ENCODE peak calls at places on chromosome 17, in six cellular contexts. L is HCT116, P is prostate gland, X is sigmoid colon, S is stomach, I is H1. T is an unnamed sample.

GRCh38 chr17:28760987-28761562 is 17.3 kb downstream of the TRAF4 start:
- DNase-seq in P (peak; percentile 86), X (peak; percentile 78), L (no peak), I (peak; percentile 83), S (peak; percentile 87), T (no peak)

GRCh38 chr17:82985973-82986372 is 93.4 kb upstream of the METRNL start:
- DNase-seq in L (no peak), I (no peak), S (peak; percentile 38), P (no peak), X (no peak), T (no peak)

GRCh38 chr17:5769936-5770335 is 185.6 kb upstream of the NLRP1 start:
- DNase-seq in X (no peak), P (no peak), L (no peak), I (no peak), S (no peak), T (no peak)

GRCh38 chr17:8894673-8895578 is 27.5 kb upstream of the PIK3R6 start:
- DNase-seq in X (no peak), L (peak; percentile 39), I (peak; percentile 74), P (peak; percentile 46), S (peak; percentile 70), T (peak; percentile 53)

GRCh38 chr17:8997994-8998628 is 23.2 kb upstream of the NTN1 start:
- DNase-seq in X (no peak), I (peak; percentile 85), P (no peak), S (peak; percentile 70), L (peak; percentile 51), T (peak; percentile 56)

GRCh38 chr17:32673964-32674363 is 187.2 kb downstream of the CDK5R1 start:
- DNase-seq in I (no peak), L (no peak), P (no peak), S (no peak), X (no peak), T (no peak)

GRCh38 chr17:41680426-41681040 is 8.2 kb upstream of the EIF1 start:
- DNase-seq in S (no peak), I (no peak), P (no peak), X (no peak), L (no peak), T (no peak)

GRCh38 chr17:82881900-82882714 is 42.3 kb upstream of the ZNF750 start:
- DNase-seq in P (no peak), I (no peak), X (peak; percentile 89), L (no peak), S (peak; percentile 63), T (no peak)

GRCh38 chr17:79201536-79202227 is 127.1 kb downstream of the ENGASE start:
- DNase-seq in L (no peak), S (no peak), I (no peak), P (no peak), X (no peak), T (no peak)

GRCh38 chr17:81359218-81359617 is 36.0 kb upstream of the BAHCC1 start:
- DNase-seq in P (no peak), L (no peak), X (no peak), S (no peak), I (no peak), T (no peak)

GRCh38 chr17:27199948-27200347 is 94.0 kb upstream of the WSB1 start:
- DNase-seq in I (no peak), S (no peak), X (no peak), L (no peak), P (no peak), T (no peak)

GRCh38 chr17:21304091-21304490 is 19.6 kb downstream of the MAP2K3 start:
- DNase-seq in L (no peak), S (no peak), P (no peak), X (peak; percentile 74), I (no peak), T (no peak)

GRCh38 chr17:37742762-37743611 is 1.9 kb downstream of the HNF1B start:
- DNase-seq in L (no peak), I (peak; percentile 68), X (no peak), S (peak; percentile 54), P (peak; percentile 38), T (no peak)

GRCh38 chr17:69451416-69452394 is 37.2 kb downstream of the MAP2K6 start:
- DNase-seq in L (no peak), P (no peak), X (no peak), I (no peak), S (no peak), T (peak; percentile 17)

GRCh38 chr17:8713315-8713714 is 31.3 kb downstream of the CCDC42 start:
- DNase-seq in X (no peak), I (no peak), P (no peak), S (no peak), L (no peak), T (no peak)

GRCh38 chr17:50045154-50045553 is 10.8 kb upstream of the ITGA3 start:
- DNase-seq in I (no peak), P (no peak), L (no peak), X (no peak), S (no peak), T (no peak)

GRCh38 chr17:2453325-2453724 is 52.5 kb upstream of the MNT start:
- DNase-seq in S (no peak), X (no peak), L (no peak), I (no peak), P (no peak), T (no peak)

GRCh38 chr17:38727661-38728220 is 2.4 kb upstream of the CISD3 start:
- DNase-seq in P (no peak), I (no peak), L (no peak), X (no peak), S (no peak), T (no peak)

GRCh38 chr17:75514299-75515228 is 773 bp downstream of the CASKIN2 start:
- DNase-seq in X (no peak), S (no peak), I (peak; percentile 64), P (peak; percentile 58), L (no peak), T (no peak)

GRCh38 chr17:56699186-56699895 is 105.8 kb downstream of the NOG start:
- DNase-seq in L (peak; percentile 98), I (peak; percentile 61), P (peak; percentile 39), X (peak; percentile 80), S (peak; percentile 32), T (no peak)

GRCh38 chr17:82334204-82334621 is 647 bp upstream of the SECTM1 start:
- DNase-seq in X (no peak), P (no peak), S (no peak), I (no peak), L (no peak), T (no peak)

GRCh38 chr17:28741358-28742349 is 2.2 kb upstream of the TRAF4 start:
- DNase-seq in L (no peak), I (no peak), P (no peak), X (no peak), S (no peak), T (no peak)

DNA sequence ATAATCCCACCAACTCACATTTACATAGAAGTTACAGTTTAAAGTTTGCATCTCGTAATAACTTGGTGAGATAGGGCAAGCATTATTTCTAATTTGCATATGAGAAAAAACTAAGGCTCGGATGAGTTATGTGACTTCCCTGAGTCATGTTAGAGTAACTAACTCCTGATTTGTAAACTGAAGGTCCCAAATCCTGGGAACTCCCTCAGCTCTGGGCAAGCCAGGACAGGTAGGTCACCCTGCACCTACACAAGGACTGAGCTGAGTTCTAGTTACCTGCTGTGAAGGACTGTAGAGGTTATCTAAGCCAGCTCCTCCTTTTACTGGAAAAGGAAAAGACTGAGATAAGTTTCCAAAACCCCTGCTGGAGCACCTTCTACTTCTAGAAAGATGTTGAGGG is 92.1 kb upstream of the HLF start:
- DNase-seq in X (no peak), L (no peak), S (no peak), P (no peak), I (no peak), T (no peak)
- TF ChIP-seq POLR2AphosphoS5 in X (no peak), L (no peak), S (no peak), P (no peak), I (no peak), T (no peak)

DNA sequence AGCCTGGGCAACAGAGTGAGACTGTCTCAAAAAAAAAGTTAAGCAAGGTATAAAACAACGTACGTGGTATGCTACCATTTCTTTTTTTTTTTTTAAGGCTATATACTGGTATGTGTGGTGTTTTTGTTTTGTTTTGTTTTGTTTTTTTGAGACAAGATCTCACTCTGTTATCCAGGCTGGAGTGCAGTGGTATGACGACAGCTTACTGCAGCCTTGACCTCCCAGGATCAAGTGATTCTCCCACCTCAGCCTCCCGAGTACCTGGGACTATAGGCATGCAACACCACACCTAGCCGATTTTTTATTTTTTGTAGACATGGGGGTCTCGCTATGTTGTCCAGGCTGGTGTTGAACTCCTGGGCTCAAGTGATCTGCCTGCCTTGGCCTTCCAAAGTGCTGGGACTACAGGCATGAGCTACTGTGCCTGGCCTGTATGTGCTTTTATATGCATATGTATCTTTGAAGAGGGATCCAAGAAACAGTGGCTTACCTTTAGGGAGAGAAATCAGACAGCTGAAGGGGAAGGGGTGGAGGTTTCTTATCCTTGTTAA is 6.5 kb downstream of the CENPV start:
- DNase-seq in P (no peak), I (no peak), X (peak; percentile 13), S (no peak), L (no peak), T (no peak)
- TF ChIP-seq POLR2A in P (no peak), I (no peak), X (no peak), S (no peak), L (no peak), T (no peak)

GRCh38 chr17:30116661-30117547 is at the start of gene NSRP1:
- DNase-seq in S (peak; percentile 95), P (peak; percentile 94), I (peak; percentile 94), X (peak; percentile 98), L (peak; percentile 88), T (peak; percentile 80)
- TF ChIP-seq POLR2AphosphoS5 in S (peak; percentile 99), P (peak; percentile 93), I (peak; percentile 100), X (peak; percentile 97), L (peak; percentile 96), T (peak; percentile 98)

GRCh38 chr17:16440814-16441629 is 25.7 kb downstream of the TRPV2 start:
- DNase-seq in X (no peak), L (no peak), P (no peak), S (no peak), I (no peak), T (no peak)

GRCh38 chr17:16444258-16444886 is 29.0 kb downstream of the TRPV2 start:
- DNase-seq in L (no peak), I (no peak), S (peak; percentile 34), P (no peak), X (no peak), T (no peak)

GRCh38 chr17:16443390-16444257 is 28.3 kb downstream of the TRPV2 start:
- DNase-seq in L (no peak), X (no peak), S (no peak), I (peak; percentile 62), P (no peak), T (no peak)

GRCh38 chr17:16442141-16442540 is 26.8 kb downstream of the TRPV2 start:
- DNase-seq in X (no peak), P (no peak), I (no peak), S (no peak), L (no peak), T (no peak)

DNA sequence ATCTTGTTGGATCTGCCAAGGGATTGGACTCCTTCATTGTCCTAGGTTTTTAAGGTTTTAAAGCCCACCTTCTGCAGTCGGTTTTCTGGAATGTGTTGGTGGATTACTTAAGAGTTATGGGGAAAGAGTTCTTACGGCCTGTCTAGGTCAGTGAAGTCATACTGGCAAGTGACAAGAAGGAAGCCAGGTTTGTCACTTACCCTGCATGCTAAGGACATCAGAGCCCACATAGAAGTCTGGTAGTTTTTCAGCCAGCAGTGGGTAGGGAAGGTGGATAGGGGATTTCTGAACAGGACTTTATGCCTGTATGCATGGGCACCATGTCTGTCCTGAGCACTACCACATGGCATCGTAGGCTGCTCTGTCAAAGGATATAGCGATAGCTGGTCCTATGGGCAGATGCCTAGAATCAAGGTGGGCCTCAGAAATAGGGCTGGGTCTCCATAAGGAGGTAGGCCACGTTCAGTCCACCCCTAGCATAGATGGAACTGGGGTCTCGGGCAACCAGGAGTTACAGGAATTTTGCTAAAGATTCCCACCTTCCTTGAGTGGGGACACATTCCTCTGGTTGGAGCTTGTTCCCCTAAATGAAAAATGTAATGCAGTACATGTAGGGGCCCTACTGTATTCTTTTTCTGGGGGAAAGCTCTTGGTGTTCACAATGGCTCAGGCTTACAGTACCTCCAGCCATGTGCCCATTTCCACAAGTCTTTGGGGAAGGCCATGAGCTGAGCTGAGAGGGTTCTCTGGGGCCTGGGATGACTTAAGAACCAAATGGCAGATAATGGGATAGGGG is 27.4 kb downstream of the TRPV2 start:
- DNase-seq in I (no peak), S (no peak), X (no peak), P (no peak), L (no peak), T (no peak)
- TF ChIP-seq POLR2A in I (peak; percentile 54), S (no peak), X (no peak), P (no peak), L (peak; percentile 10), T (no peak)

T was measured in GM12892.